ENCODE peak calls at places on chromosomes 6 and 20, in nine cellular contexts. J, E, R, C, V, F, I, L and X are unnamed samples.

GRCh38 chr6:144265390-144265789 is 19.7 kb upstream of the UTRN start:
- DNase-seq in I (peak; percentile 77), E (no peak), F (peak; percentile 24), V (peak; percentile 62), J (no peak), R (peak; percentile 92), C (no peak), L (peak; percentile 64), X (no peak)

GRCh38 chr20:59525500-59526241 is 78.7 kb upstream of the PHACTR3 start:
- DNase-seq in J (peak; percentile 81), C (no peak), R (peak; percentile 52), V (peak; percentile 60), E (peak; percentile 41), L (peak; percentile 52), I (peak; percentile 29), F (peak; percentile 81), X (no peak)

GRCh38 chr6:142935553-142936517 is 9.1 kb downstream of the HIVEP2 start:
- DNase-seq in R (no peak), E (no peak), I (no peak), J (peak; percentile 53), F (no peak), L (no peak), V (no peak), C (no peak), X (no peak)

GRCh38 chr20:63627700-63628245 is 872 bp upstream of the GMEB2 start:
- DNase-seq in F (no peak), C (no peak), E (no peak), J (peak; percentile 84), V (no peak), I (no peak), L (no peak), R (no peak), X (peak; percentile 92)

GRCh38 chr6:137876547-137876946 is 9.5 kb downstream of the TNFAIP3 start:
- DNase-seq in F (no peak), R (no peak), J (no peak), E (no peak), I (no peak), C (no peak), V (no peak), L (no peak), X (no peak)

GRCh38 chr20:50396623-50397022 is 113.6 kb upstream of the PTPN1 start:
- DNase-seq in L (no peak), V (no peak), C (no peak), I (no peak), J (no peak), F (no peak), E (no peak), R (no peak), X (no peak)

GRCh38 chr20:21521596-21522478 is 8.0 kb upstream of the NKX2-2 start:
- DNase-seq in L (no peak), I (no peak), E (no peak), F (no peak), V (peak; percentile 32), C (no peak), R (no peak), J (peak; percentile 55), X (no peak)

GRCh38 chr6:38443341-38443740 is 196.4 kb downstream of the BTBD9 start:
- DNase-seq in R (no peak), J (no peak), I (peak; percentile 2), V (no peak), E (no peak), F (no peak), L (no peak), C (no peak), X (no peak)

GRCh38 chr20:22932236-22932635 is 102.9 kb upstream of the SSTR4 start:
- DNase-seq in F (no peak), E (no peak), L (no peak), R (no peak), C (no peak), I (no peak), J (no peak), V (no peak), X (no peak)

GRCh38 chr6:89346433-89346832 is 6.1 kb downstream of the UBE2J1 start:
- DNase-seq in E (no peak), L (no peak), V (no peak), F (no peak), I (no peak), C (no peak), R (no peak), J (no peak), X (no peak)

GRCh38 chr6:6616670-6617069 is 28.1 kb downstream of the LY86 start:
- DNase-seq in I (no peak), L (no peak), E (no peak), R (no peak), V (no peak), F (no peak), J (no peak), C (no peak), X (no peak)

GRCh38 chr6:90110971-90111370 is 185.7 kb downstream of the BACH2 start:
- DNase-seq in J (no peak), R (no peak), C (no peak), L (no peak), E (no peak), F (no peak), V (no peak), I (no peak), X (no peak)

GRCh38 chr20:16292227-16292626 is 281.0 kb downstream of the KIF16B start:
- DNase-seq in R (peak; percentile 31), J (no peak), V (no peak), C (no peak), I (peak; percentile 75), E (no peak), F (no peak), L (no peak), X (no peak)

GRCh38 chr6:53671111-53671510 is 5.6 kb upstream of the KLHL31 start:
- DNase-seq in L (no peak), J (no peak), C (no peak), V (no peak), E (no peak), R (no peak), F (no peak), I (peak; percentile 66), X (no peak)

GRCh38 chr6:49264496-49264895 is 198.6 kb downstream of the MMUT start:
- DNase-seq in F (no peak), L (no peak), R (no peak), I (no peak), J (peak; percentile 53), C (no peak), E (no peak), V (no peak), X (no peak)

GRCh38 chr20:63536997-63537524 is at the start of gene PTK6:
- DNase-seq in L (no peak), E (no peak), J (peak; percentile 94), R (no peak), F (peak; percentile 90), I (peak; percentile 69), C (no peak), V (peak; percentile 83), X (no peak)

GRCh38 chr6:68427630-68428029 is 207.5 kb upstream of the ADGRB3 start:
- DNase-seq in V (no peak), J (no peak), I (peak; percentile 0), F (no peak), E (no peak), R (peak; percentile 34), C (no peak), L (no peak), X (no peak)

GRCh38 chr6:2619651-2620050 is 131.1 kb downstream of the MYLK4 start:
- DNase-seq in I (no peak), L (no peak), V (no peak), F (no peak), E (no peak), R (no peak), C (no peak), J (no peak), X (no peak)

GRCh38 chr6:72217626-72218025 is 331.3 kb downstream of the RIMS1 start:
- DNase-seq in E (no peak), L (no peak), I (no peak), F (no peak), V (no peak), R (no peak), C (no peak), J (no peak), X (no peak)

GRCh38 chr6:72212686-72213085 is 326.3 kb downstream of the RIMS1 start:
- DNase-seq in E (no peak), C (no peak), I (no peak), L (no peak), J (no peak), F (no peak), R (no peak), V (no peak), X (no peak)

GRCh38 chr6:72216222-72217106 is 330.1 kb downstream of the RIMS1 start:
- DNase-seq in J (no peak), L (no peak), V (no peak), R (no peak), C (no peak), F (peak; percentile 80), E (no peak), I (peak; percentile 43), X (no peak)

GRCh38 chr6:72219536-72219935 is 333.2 kb downstream of the RIMS1 start:
- DNase-seq in E (no peak), V (no peak), R (peak; percentile 19), I (no peak), C (no peak), F (no peak), L (no peak), J (no peak), X (no peak)

DNA sequence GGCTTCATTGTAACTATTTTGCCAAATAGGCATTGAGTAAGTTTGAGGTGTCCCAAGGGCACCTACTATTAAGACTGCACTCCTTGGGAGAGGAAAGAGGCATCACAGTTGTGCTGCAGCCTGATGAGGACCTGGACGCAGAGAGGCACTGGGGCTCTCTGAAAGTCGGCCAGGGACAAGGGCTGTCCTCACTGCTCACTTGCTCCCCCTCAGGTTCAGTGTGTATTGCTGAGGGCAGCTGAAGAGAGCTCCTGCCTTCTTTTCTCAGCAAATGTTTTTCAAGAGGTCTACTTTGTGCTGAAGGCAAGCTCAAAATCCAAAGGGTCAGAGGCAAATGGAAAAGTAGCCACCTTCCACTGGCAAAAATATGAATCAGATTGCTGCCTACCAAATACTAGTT is 331.8 kb downstream of the RIMS1 start:
- DNase-seq in I (peak; percentile 37), R (peak; percentile 41), E (no peak), C (no peak), V (peak; percentile 17), L (peak; percentile 32), J (peak; percentile 13), F (peak; percentile 57), X (peak; percentile 28)
- TF ChIP-seq CTCF in I (peak; percentile 62), R (peak; percentile 71), E (peak; percentile 21), C (peak; percentile 5), V (peak; percentile 15), L (peak; percentile 62), J (no peak), F (peak; percentile 75), X (peak; percentile 68)

GRCh38 chr6:28531479-28532128 is 5.9 kb downstream of the GPX5 start:
- DNase-seq in J (no peak), L (no peak), V (no peak), F (no peak), I (no peak), C (no peak), R (no peak), E (no peak), X (no peak)
- TF ChIP-seq CTCF in J (no peak), L (no peak), V (no peak), F (no peak), I (no peak), C (no peak), R (no peak), E (no peak), X (no peak)

GRCh38 chr6:28530777-28531176 is 5.1 kb downstream of the GPX5 start:
- DNase-seq in I (no peak), J (no peak), L (no peak), R (no peak), E (no peak), C (no peak), F (no peak), V (no peak), X (no peak)
- TF ChIP-seq CTCF in I (no peak), J (no peak), L (no peak), R (no peak), E (no peak), C (no peak), F (no peak), V (no peak), X (no peak)

GRCh38 chr20:24992420-24993205 is at the start of gene APMAP:
- DNase-seq in L (peak; percentile 90), R (peak; percentile 91), V (peak; percentile 95), F (peak; percentile 82), I (peak; percentile 94), C (peak; percentile 97), J (peak; percentile 99), E (peak; percentile 98), X (no peak)
- TF ChIP-seq CTCF in L (no peak), R (no peak), V (no peak), F (no peak), I (no peak), C (no peak), J (no peak), E (no peak), X (no peak)